ENCODE peak calls at places on chromosomes 2 and 18, in five cellular contexts. N is AG04450, S is upper lobe of right lung, H is GM23338, Z is AG04449. A is an unnamed sample.

GRCh38 chr2:212646698-212647097 is 108.1 kb upstream of the ERBB4 start:
- DNase-seq in N (peak; percentile 21), S (no peak), H (no peak), Z (peak; percentile 9), A (no peak)

GRCh38 chr2:226669905-226670304 is 129.7 kb downstream of the IRS1 start:
- DNase-seq in N (no peak), S (no peak), H (no peak), Z (no peak), A (no peak)

GRCh38 chr18:44579745-44580144 is 100.9 kb upstream of the SETBP1 start:
- DNase-seq in N (no peak), S (no peak), H (no peak), Z (no peak), A (no peak)

GRCh38 chr2:202703091-202703490 is 68.3 kb downstream of the FAM117B start:
- DNase-seq in N (no peak), S (no peak), H (no peak), Z (no peak), A (no peak)

GRCh38 chr2:10876394-10876793 is 35.3 kb upstream of the KCNF1 start:
- DNase-seq in N (no peak), S (no peak), H (no peak), Z (no peak), A (no peak)

GRCh38 chr2:205590759-205591158 is 91.5 kb upstream of the NRP2 start:
- DNase-seq in N (no peak), S (no peak), H (no peak), Z (no peak), A (no peak)

GRCh38 chr2:150570712-150571111 is 83.2 kb upstream of the RND3 start:
- DNase-seq in N (peak; percentile 72), S (no peak), H (no peak), Z (peak; percentile 72), A (no peak)

GRCh38 chr2:55779459-55780421 is 86.1 kb upstream of the PNPT1 start:
- DNase-seq in N (peak; percentile 55), S (no peak), H (no peak), Z (no peak), A (no peak)

GRCh38 chr2:187618813-187619212 is 64.6 kb upstream of the TFPI start:
- DNase-seq in N (no peak), S (no peak), H (peak; percentile 18), Z (no peak), A (no peak)

GRCh38 chr18:46574000-46574739 is 82.8 kb downstream of the LOXHD1 start:
- DNase-seq in N (no peak), S (no peak), H (no peak), Z (no peak), A (no peak)

GRCh38 chr18:13617826-13618515 is 108.4 kb downstream of the FAM210A start:
- DNase-seq in N (no peak), S (no peak), H (no peak), Z (no peak), A (no peak)
- H3K4me3 ChIP-seq in N (no peak overlapping the region), S (no peak overlapping the region), H (no peak overlapping the region), Z (no peak overlapping the region), A (no peak overlapping the region)

DNA sequence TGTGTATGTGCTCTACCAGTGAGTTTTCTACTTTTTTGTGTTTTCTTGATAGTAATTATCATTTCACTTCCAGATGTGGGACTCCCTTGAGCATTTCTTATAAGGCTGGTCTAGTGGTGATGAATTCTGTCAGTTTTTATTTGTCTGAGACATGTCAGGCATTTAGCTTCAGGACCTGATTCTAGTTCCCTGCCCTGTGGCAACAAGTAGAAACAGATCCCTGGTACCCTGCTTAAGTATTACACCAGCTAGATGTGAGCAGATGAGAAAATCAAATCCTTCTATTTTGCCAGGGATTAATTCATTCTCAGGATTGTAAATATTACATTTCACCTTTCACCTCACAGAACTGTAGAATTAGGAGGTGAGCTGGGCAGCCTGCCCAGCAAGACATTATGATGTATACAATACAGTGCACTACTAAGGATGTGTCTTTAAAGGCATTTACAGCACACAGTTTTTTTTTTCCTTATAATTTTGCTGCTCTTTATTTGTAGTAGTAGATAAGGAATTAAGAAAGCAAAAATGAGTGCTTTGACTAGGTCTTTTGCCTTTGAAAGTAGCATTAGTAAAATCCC is 35.1 kb downstream of the GALM start:
- DNase-seq in N (peak; percentile 33), S (no peak), H (no peak), Z (no peak), A (no peak)
- H3K4me3 ChIP-seq in N (no peak overlapping the region), S (no peak overlapping the region), H (no peak overlapping the region), Z (no peak overlapping the region), A (no peak overlapping the region)

DNA sequence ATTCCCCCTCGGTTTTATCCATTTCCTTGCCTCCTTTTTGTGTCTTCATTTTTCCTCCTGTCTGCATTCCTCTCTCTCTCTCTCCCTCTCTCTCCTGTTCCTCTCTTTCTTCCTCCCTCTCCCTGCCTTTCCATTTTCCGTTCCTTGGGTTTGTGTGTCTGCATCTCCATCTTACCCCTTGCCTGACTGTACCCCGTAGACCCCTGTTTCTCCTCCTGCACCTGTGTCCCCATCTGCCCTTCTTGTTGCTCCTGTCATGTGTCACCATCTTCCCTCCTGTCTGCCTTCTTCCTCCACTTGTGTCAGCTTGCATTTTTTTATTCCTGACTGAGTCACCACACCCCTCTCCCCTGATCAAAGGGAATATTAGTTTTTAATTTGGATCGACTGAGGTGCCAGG is 1.8 kb downstream of the CDK5R2 start:
- DNase-seq in N (no peak), S (no peak), H (no peak), Z (no peak), A (no peak)
- H3K4me3 ChIP-seq in N (no peak overlapping the region), S (no peak overlapping the region), H (peak overlapping the region; percentile 83), Z (no peak overlapping the region), A (no peak overlapping the region)

GRCh38 chr2:240596491-240596931 is 10.0 kb downstream of the CAPN10 start:
- DNase-seq in N (no peak), S (peak; percentile 51), H (no peak), Z (no peak), A (no peak)

GRCh38 chr2:240595381-240596079 is 9.0 kb downstream of the CAPN10 start:
- DNase-seq in N (no peak), S (peak; percentile 57), H (peak; percentile 86), Z (no peak), A (no peak)

GRCh38 chr2:240597054-240597418 is 10.5 kb downstream of the CAPN10 start:
- DNase-seq in N (no peak), S (peak; percentile 61), H (no peak), Z (no peak), A (no peak)

GRCh38 chr2:240594511-240595380 is 8.2 kb downstream of the CAPN10 start:
- DNase-seq in N (no peak), S (peak; percentile 64), H (no peak), Z (no peak), A (no peak)

DNA sequence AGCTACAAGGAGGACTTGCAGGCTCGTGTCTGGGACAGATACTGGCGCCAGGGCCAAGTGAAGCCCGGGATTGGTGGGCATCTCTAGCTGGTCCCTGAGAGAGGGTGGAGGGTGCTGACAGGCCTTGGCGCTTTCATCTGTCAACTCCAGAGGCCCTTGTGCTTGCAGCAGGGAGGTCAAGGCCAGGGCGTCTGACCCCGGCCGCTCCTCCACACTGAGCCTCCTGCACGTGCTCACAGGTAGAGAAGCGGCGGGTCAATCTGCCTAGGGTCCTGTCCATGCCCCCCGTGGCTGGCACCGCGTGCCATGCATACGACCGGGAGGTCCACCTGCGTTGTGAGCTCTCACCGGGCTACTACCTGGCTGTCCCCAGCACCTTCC is 9.5 kb downstream of the CAPN10 start:
- DNase-seq in N (no peak), S (peak; percentile 59), H (no peak), Z (no peak), A (no peak)
- H3K4me3 ChIP-seq in N (no peak overlapping the region), S (no peak overlapping the region), H (no peak overlapping the region), Z (no peak overlapping the region), A (peak overlapping the region; percentile 33)

DNA sequence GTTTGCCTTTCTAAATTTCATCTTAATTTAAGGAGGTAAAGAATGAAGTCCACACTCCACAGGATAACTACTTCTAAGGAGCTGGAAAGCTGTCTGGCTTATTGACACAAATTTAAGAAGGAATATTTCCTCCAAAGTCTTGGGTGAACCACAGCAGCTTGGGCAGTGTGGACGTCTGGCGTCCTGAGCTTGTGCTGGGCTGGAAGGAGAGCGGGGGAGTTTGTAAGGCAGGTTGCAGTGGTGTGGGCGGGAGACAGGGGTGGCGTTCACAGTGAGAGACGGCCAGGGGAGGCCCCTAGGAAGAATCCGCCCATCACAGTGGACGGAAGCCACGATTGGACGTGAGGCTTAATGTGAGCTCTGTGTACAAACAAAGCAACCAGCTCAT is 25.7 kb downstream of the ADI1 start:
- DNase-seq in N (peak; percentile 55), S (peak; percentile 48), H (peak; percentile 60), Z (no peak), A (peak; percentile 75)
- H3K4me3 ChIP-seq in N (peak overlapping the region; percentile 31), S (peak overlapping the region; percentile 9), H (no peak overlapping the region), Z (no peak overlapping the region), A (peak overlapping the region; percentile 4)

DNA sequence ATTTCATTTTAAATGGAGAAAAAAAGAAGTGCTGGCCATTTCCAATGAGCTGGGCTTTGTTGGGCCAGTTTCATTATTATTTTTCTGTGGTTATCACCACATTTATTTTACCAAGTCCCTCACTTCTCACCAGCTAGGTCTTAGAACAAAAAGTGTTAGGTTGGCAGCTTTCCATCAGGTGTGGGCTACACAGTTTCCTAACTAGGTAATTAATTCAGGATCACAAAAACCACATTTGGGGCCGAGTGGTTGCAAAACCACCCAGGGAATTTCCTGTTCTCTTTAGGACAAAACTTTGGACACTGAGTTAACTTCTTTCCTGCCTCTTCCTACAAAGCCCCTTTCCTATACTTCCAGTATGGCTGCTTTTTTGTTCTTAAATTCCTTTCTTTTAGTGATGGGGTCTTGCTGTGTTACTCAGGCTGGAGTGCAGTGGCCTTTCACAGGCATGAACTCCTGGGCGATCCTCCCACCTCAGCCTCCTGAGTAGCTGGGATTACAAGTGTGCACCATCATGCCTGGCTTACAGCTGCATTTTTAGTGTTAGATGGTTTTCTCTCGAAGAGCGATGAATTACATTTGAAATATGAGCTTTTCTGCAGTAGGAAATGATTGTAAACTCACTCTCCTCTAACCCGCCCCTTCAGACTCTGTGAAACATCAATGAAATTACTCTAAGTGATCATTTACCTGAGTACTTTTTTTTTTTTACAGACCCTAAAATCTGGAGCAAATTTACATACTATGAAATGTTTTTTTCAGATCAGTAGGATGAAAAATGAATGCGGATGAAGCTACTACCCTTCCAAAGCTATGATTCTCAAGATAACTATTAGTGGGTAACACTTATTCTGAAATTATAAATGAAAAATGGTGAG is 2.6 kb upstream of the ZFP36L2 start:
- DNase-seq in N (no peak), S (no peak), H (no peak), Z (no peak), A (no peak)
- H3K4me3 ChIP-seq in N (no peak overlapping the region), S (no peak overlapping the region), H (no peak overlapping the region), Z (no peak overlapping the region), A (no peak overlapping the region)

A was measured in coronary artery.